ENCODE peak calls at places on chromosomes 13 and 19, in five cellular contexts. One of them, this sample, is unnamed.

GRCh38 chr13:42747399-42747873 is 33.9 kb upstream of the FAM216B start:
- DNase-seq in H1: no peak
- DNase-seq in GM12878: no peak
- DNase-seq in K562: no peak
- DNase-seq in HepG2: no peak
- DNase-seq in this sample: no peak

GRCh38 chr13:37905736-37906135 is 36.2 kb upstream of the TRPC4 start:
- DNase-seq in H1: no peak
- DNase-seq in GM12878: no peak
- DNase-seq in K562: no peak
- DNase-seq in HepG2: no peak
- DNase-seq in this sample: no peak

GRCh38 chr13:85798999-85799646 is at the start of gene SLITRK6:
- DNase-seq in H1: peak
- DNase-seq in GM12878: no peak
- DNase-seq in K562: no peak
- DNase-seq in HepG2: no peak
- DNase-seq in this sample: peak

GRCh38 chr13:95745289-95745688 is 68.3 kb downstream of the DNAJC3 start:
- DNase-seq in H1: peak
- DNase-seq in GM12878: no peak
- DNase-seq in K562: no peak
- DNase-seq in HepG2: no peak
- DNase-seq in this sample: no peak

GRCh38 chr19:15116856-15117255 is 9.7 kb downstream of the SYDE1 start:
- DNase-seq in H1: no peak
- DNase-seq in GM12878: no peak
- DNase-seq in K562: no peak
- DNase-seq in HepG2: no peak
- DNase-seq in this sample: no peak

GRCh38 chr13:59211636-59212035 is 952.1 kb downstream of the DIAPH3 start:
- DNase-seq in H1: no peak
- DNase-seq in GM12878: no peak
- DNase-seq in K562: no peak
- DNase-seq in HepG2: no peak
- DNase-seq in this sample: no peak

GRCh38 chr13:40236566-40237168 is 429.8 kb downstream of the FOXO1 start:
- DNase-seq in H1: no peak
- DNase-seq in GM12878: no peak
- DNase-seq in K562: no peak
- DNase-seq in HepG2: no peak
- DNase-seq in this sample: no peak

GRCh38 chr13:47310376-47310775 is 413.5 kb upstream of the HTR2A start:
- DNase-seq in H1: no peak
- DNase-seq in GM12878: no peak
- DNase-seq in K562: no peak
- DNase-seq in HepG2: no peak
- DNase-seq in this sample: no peak

GRCh38 chr13:50375792-50376191 is 360.5 kb downstream of the KCNRG start:
- DNase-seq in H1: no peak
- DNase-seq in GM12878: no peak
- DNase-seq in K562: no peak
- DNase-seq in HepG2: no peak
- DNase-seq in this sample: no peak

DNA sequence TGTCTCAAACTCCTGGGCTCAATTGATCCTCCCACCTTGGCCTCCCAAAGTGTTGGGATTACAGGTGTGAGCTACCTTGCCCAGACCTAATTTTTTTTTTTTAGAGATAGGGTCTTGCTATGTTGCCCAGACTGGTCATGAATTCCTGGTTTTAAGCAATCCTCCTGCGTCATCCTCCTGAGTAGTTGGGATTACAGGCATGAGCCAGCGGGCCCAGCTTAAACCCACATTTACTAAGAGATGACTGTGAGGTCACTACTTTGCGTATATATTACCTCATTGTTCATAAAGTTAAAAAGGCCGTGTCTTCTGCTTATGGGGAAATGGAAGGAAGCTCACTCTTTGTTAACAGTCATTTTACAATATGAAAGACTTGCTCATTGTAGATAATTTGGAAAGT is 39.6 kb upstream of the C1QTNF9 start:
- DNase-seq in H1: no peak
- DNase-seq in GM12878: no peak
- DNase-seq in K562: no peak
- DNase-seq in HepG2: no peak
- DNase-seq in this sample: no peak
- TF ChIP-seq KDM1A in H1: no peak
- TF ChIP-seq KDM1A in GM12878: no peak
- TF ChIP-seq KDM1A in K562: no peak
- TF ChIP-seq KDM1A in HepG2: no peak
- TF ChIP-seq KDM1A in this sample: no peak

GRCh38 chr19:57870225-57870624 is 18.6 kb downstream of the ZNF814 start:
- DNase-seq in H1: no peak
- DNase-seq in GM12878: no peak
- DNase-seq in K562: no peak
- DNase-seq in HepG2: no peak
- DNase-seq in this sample: no peak

GRCh38 chr19:57872450-57872849 is 16.4 kb downstream of the ZNF814 start:
- DNase-seq in H1: no peak
- DNase-seq in GM12878: no peak
- DNase-seq in K562: no peak
- DNase-seq in HepG2: no peak
- DNase-seq in this sample: no peak

GRCh38 chr19:57867868-57868492 is 18.3 kb downstream of the ZNF587 start:
- DNase-seq in H1: no peak
- DNase-seq in GM12878: no peak
- DNase-seq in K562: no peak
- DNase-seq in HepG2: no peak
- DNase-seq in this sample: no peak
- TF ChIP-seq KDM1A in H1: no peak
- TF ChIP-seq KDM1A in GM12878: no peak
- TF ChIP-seq KDM1A in K562: no peak
- TF ChIP-seq KDM1A in HepG2: no peak
- TF ChIP-seq KDM1A in this sample: no peak

DNA sequence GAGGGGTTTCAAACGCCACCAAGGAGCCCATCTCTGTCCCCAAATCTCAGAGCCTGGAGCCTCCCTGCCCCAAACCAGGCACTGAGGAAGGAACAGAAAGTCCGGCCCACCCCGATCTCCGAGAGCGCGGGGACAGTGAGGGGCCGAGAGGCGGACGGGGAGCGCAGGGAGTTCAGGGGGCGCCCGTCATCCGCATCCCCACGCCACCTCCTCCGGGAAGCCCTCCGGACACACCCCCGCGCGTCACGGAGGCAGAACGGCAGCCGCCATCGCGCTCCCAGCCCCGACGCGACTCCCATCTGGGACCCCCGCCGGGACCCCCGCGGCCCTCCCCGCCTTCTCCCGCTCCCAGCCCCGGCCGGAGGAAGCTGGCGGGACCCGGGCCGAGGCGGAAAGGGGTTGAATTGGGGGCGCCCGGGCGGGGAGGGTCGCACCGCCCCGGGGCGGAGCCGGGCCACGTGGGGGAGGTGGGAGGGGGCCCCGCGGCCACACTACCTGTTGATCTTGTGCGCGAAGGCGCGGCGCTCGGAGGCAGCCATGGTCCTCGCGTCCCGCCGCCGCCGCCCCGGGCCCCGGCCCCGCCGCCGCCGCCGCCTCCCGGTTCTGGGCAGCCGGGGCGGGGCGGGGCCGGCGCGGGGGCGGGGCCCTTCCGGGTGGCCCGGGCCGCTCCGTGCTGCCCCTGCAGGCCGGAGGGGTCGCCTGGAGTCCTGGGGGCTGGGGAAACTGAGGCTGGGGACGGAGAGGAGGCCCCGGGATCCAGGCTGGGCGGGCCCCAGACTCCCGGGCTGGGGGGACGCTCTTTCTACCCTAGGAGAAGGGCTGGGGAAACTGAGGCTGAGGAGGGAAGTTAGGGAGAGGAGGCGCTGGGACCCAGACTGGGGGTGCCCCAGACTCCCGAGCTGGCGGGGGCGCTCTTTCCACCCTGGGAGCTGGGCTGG is at the start of gene DOCK6:
- DNase-seq in H1: no peak
- DNase-seq in GM12878: no peak
- DNase-seq in K562: peak
- DNase-seq in HepG2: no peak
- DNase-seq in this sample: no peak
- TF ChIP-seq KDM1A in H1: no peak
- TF ChIP-seq KDM1A in GM12878: no peak
- TF ChIP-seq KDM1A in K562: peak
- TF ChIP-seq KDM1A in HepG2: no peak
- TF ChIP-seq KDM1A in this sample: no peak

DNA sequence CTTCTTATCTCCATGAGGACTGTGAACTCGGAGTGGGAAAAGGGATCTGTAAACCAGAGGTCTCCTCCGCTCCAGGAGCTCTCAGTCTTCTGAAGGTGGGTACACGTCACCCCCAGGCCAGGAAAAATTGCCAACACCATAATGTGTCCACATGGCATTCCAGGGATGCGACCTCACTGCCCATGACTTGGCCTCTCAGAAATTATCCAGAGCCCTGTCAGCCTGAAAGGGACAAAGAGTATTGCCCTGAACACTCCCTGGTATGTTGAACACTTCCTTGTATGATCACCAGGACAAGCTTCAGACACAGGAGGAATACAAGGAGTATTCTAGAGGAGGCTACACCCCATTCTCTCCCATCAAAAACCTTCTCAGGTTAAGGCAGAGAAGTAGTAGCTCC is 81.0 kb upstream of the SLC7A1 start:
- DNase-seq in H1: no peak
- DNase-seq in GM12878: no peak
- DNase-seq in K562: no peak
- DNase-seq in HepG2: no peak
- DNase-seq in this sample: peak
- TF ChIP-seq KDM1A in H1: no peak
- TF ChIP-seq KDM1A in GM12878: no peak
- TF ChIP-seq KDM1A in K562: no peak
- TF ChIP-seq KDM1A in HepG2: no peak
- TF ChIP-seq KDM1A in this sample: no peak

GRCh38 chr19:1232652-1233360 is 5.0 kb downstream of the CBARP start:
- DNase-seq in H1: no peak
- DNase-seq in GM12878: no peak
- DNase-seq in K562: no peak
- DNase-seq in HepG2: no peak
- DNase-seq in this sample: no peak
- TF ChIP-seq KDM1A in H1: no peak
- TF ChIP-seq KDM1A in GM12878: no peak
- TF ChIP-seq KDM1A in K562: no peak
- TF ChIP-seq KDM1A in HepG2: no peak
- TF ChIP-seq KDM1A in this sample: no peak

This sample was measured in A549.